ENCODE peak calls at places on chromosomes 7 and 10, in nine cellular contexts. O is heart right ventricle, C is PC-9, G is mammary epithelial cell, D is uterus, E is adrenal gland, I is Panc1, T is brain microvascular endothelial cell, V is IMR-90. W is an unnamed sample. For H3K36me3 and H3K27me3, the result is how much of the 10 kb centered on the place peaks cover.

GRCh38 chr7:131843862-131844261 is 287.4 kb upstream of the PODXL start:
- DNase-seq in O (no peak), T (peak), D (no peak), V (peak), I (no peak), E (peak), C (no peak), G (peak), W (peak)

GRCh38 chr7:148588891-148589215 is 1.7 kb upstream of the C7orf33 start:
- DNase-seq in G (no peak), E (no peak), C (no peak), O (no peak), I (no peak), V (no peak), D (no peak), T (no peak), W (no peak)

GRCh38 chr7:82740246-82740848 is 296.8 kb upstream of the CACNA2D1 start:
- DNase-seq in C (peak), V (peak), T (peak), D (no peak), I (peak), E (peak), G (peak), O (no peak), W (peak)

GRCh38 chr10:103111031-103111917 is 81.8 kb downstream of the NT5C2 start:
- DNase-seq in G (peak), E (no peak), D (no peak), C (no peak), O (no peak), V (peak), T (no peak), I (no peak), W (peak)

GRCh38 chr7:116683786-116684185 is 11.8 kb downstream of the MET start:
- DNase-seq in G (no peak), E (no peak), C (no peak), V (no peak), D (no peak), I (no peak), O (no peak), T (no peak), W (no peak)

GRCh38 chr7:116672596-116673503 is 854 bp downstream of the MET start:
- DNase-seq in O (no peak), T (no peak), E (peak), V (peak), G (peak), I (no peak), D (no peak), C (peak), W (peak)

GRCh38 chr7:55178863-55179773 is 160.3 kb downstream of the EGFR start:
- DNase-seq in I (no peak), T (no peak), O (no peak), C (no peak), D (no peak), V (no peak), G (no peak), E (no peak), W (peak)

GRCh38 chr10:5447611-5448071 is 35.3 kb downstream of the NET1 start:
- DNase-seq in G (peak), D (no peak), T (no peak), I (no peak), O (no peak), E (no peak), C (no peak), V (peak), W (no peak)

GRCh38 chr10:11810313-11810766 is 12.8 kb upstream of the PROSER2 start:
- DNase-seq in G (peak), C (peak), I (no peak), D (no peak), E (peak), O (no peak), V (peak), T (peak), W (peak)

GRCh38 chr10:2610946-2611345 is 456.4 kb upstream of the PFKP start:
- DNase-seq in I (no peak), C (no peak), O (no peak), V (no peak), G (no peak), T (no peak), D (no peak), E (peak), W (peak)

GRCh38 chr7:117872565-117873055 is 631 bp downstream of the CTTNBP2 start:
- DNase-seq in E (peak), C (no peak), V (no peak), T (peak), G (no peak), O (peak), I (no peak), D (peak), W (no peak)

DNA sequence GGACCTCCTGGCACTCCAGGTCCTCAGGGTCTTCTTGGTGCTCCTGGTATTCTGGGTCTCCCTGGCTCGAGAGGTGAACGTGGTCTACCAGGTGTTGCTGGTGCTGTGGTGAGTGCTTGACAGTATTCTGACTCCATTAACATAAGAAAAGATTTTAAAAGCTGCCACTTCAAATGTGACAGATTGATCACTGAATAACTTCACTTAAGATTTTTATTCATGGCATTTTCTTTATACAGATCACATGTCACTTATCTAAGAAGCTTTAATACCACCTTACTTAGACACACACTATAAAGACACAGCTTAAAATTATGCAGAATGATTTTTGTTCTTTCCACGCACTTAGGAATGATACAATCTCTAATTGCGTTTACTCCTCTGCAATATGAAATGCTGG is 29.6 kb downstream of the COL1A2 start:
- DNase-seq in O (no peak), D (no peak), C (no peak), I (no peak), G (no peak), V (no peak), T (no peak), E (no peak), W (no peak)
- H3K36me3 ChIP-seq in O (under half), D (under half), C (under half), I (under half), G (under half), V (half or more), T (half or more), E (under half), W (under half)

DNA sequence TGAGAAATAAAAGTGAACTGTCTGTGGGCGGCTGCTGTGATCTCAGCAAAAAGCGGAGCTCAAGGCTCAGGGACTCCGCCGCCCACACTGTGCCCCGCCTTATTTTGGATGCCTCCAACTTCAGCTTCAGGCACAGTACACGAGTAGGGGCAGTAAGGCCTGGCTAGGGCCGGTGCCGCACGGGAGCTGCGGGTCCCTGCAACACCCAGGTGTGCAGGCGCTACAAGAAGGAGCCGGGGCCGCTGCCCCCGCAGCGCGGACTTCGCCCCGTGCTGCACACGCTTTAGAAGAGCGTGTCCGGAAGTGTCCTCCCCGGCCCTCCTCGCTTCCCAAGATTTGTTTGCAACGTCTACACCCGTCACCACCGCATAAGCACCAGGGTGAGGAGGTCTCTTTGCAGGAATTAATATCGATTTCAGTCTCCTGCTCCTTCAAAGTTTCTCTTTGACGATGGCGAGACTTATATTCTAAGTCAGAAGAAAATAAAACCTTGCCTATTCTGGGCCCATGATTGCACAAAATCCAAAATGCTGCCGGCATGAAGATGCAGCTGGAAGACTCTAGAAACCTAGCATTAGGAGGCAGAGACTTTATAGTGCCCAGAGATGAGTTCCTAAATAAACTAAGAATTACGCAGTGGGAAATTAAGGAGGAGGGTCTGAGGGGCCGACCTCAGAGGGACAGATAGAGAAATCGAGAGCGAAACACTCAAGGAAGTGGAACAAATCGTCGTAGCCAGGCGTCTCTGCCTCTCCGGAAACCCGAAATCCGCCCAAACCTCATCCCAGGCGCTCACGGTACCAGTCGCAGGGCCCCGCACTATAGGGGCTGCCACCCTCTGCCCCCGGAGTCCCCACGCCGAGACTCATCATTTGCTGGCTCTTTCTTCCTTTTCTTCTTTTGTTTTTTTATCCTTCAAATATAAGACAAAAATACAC is 6.4 kb downstream of the VAX1 start:
- DNase-seq in T (no peak), G (no peak), I (no peak), V (no peak), C (no peak), O (no peak), D (no peak), E (no peak), W (no peak)
- H3K27me3 ChIP-seq in T (half or more), G (under half), I (under half), V (half or more), C (under half), O (half or more), D (under half), E (half or more), W (half or more)

GRCh38 chr7:31052841-31053601 is 913 bp downstream of the ADCYAP1R1 start:
- DNase-seq in D (no peak), I (no peak), G (no peak), C (no peak), V (no peak), T (no peak), O (no peak), E (no peak), W (no peak)

GRCh38 chr7:31053986-31054385 is 1.9 kb downstream of the ADCYAP1R1 start:
- DNase-seq in T (no peak), I (no peak), E (no peak), O (no peak), G (no peak), D (no peak), C (no peak), V (no peak), W (no peak)

GRCh38 chr7:31049001-31049765 is 2.9 kb upstream of the ADCYAP1R1 start:
- DNase-seq in O (no peak), G (no peak), T (no peak), C (no peak), E (peak), V (no peak), D (no peak), I (no peak), W (no peak)

GRCh38 chr7:31052504-31052840 is 364 bp downstream of the ADCYAP1R1 start:
- DNase-seq in V (no peak), C (no peak), D (no peak), G (no peak), E (no peak), I (no peak), O (no peak), T (no peak), W (no peak)

GRCh38 chr7:31051598-31052503 is at the start of gene ADCYAP1R1:
- DNase-seq in C (no peak), T (no peak), O (peak), D (peak), I (no peak), E (peak), V (no peak), G (no peak), W (peak)
- TF ChIP-seq CTCF in C (no peak), T (no peak), O (peak), D (no peak), I (no peak), E (no peak), V (no peak), G (no peak), W (no peak)

DNA sequence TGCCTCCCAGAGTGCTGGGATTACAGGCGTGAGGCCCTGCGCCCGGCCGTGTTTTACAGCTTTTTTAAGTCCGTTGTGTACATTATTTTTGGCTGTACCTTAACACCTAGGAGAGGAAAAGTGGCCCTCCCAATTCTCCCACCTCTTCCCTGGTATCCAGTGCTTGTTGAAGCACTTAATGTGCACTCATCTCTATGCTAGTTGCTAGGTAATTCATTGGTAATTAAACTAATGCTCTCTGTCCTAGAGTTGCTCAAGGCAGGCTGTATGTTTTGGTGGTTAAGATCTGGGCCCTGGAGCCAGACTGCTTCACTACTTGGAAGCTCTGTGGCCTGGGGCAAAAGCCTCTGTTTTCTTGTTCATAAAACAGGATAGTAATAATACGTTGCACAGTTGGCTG is 19.6 kb downstream of the AVPI1 start:
- DNase-seq in V (no peak), C (no peak), E (no peak), D (no peak), O (no peak), T (no peak), I (no peak), G (no peak), W (no peak)
- H3K36me3 ChIP-seq in V (under half), C (under half), E (under half), D (under half), O (under half), T (half or more), I (under half), G (under half), W (under half)

DNA sequence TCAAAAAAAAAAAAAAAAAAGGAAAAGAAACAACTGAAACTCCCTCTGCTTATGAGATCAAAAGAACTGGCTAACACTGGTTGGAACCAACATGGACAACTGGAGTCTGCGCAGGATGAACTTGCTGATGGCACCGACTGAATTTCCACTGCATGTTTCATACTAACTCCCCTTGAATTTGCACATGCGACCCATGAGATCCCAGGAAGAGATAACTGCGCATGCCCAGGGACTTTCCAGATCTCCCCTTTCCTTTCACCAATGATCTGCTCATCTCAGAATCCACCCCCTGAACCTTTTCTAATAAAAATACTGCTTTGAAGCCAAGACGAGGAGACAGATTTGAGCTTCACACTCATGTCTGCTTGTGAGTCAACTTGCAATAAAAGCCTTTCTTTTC is 20.7 kb downstream of the LBX1 start:
- DNase-seq in O (no peak), V (no peak), I (no peak), T (no peak), D (no peak), G (no peak), E (no peak), C (no peak), W (no peak)
- H3K27me3 ChIP-seq in O (half or more), V (half or more), I (under half), T (under half), D (under half), G (under half), E (under half), C (under half), W (half or more)

DNA sequence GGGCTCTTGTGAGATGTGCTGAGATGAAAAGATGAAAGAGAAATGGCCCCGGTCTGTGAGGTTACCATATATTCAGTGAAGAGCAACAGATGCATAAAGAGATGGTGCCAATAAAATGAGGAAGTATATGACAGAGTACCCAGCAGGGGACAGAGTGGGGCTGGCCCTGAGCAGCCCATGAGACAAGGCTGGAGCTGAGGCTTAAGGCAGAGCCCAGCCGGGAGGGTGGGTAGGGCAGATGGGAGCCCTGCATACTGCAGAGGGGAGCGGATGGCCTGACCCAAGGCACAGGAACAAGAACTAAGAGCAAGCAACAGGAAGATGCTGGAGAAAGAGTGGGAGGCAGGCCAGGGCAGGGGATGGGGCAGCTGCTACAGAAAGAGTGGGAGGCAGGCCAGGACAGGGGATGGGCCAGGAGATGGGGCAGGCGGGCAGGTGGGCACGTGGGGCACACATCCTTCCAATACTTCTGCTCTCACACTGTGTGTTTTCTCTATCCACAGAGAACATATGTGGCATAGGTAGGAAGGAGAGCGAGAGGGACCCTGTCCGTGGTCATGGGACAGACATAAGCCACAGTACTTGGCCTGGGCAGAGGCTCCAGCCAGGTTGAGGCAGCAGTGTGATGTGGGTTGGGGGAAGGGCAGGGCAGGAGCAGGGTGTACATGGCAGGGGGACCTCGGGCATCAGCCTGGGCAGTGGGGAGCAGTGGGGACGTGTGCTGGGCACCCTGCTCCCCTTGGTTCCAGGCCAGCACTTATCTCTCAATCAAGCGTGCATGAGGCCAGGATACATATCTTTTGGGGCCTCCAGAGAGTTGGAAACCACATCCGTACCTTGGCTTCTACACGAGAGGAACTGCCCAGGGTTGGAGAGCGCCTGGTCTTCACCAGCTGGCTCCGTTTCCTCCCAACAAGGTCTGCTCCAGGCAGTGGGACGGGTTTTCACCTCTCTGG is 91.6 kb upstream of the IKZF1 start:
- DNase-seq in V (no peak), D (no peak), O (no peak), I (no peak), T (no peak), C (no peak), E (peak), G (no peak), W (no peak)
- TF ChIP-seq CTCF in V (no peak), D (no peak), O (no peak), I (no peak), T (no peak), C (no peak), E (no peak), G (no peak), W (no peak)

GRCh38 chr7:96135241-96135640 is 186.7 kb downstream of the SLC25A13 start:
- DNase-seq in G (peak), D (no peak), V (no peak), C (peak), E (no peak), I (no peak), O (no peak), T (no peak), W (no peak)
- H3K36me3 ChIP-seq in G (under half), D (under half), V (under half), C (under half), E (under half), I (under half), O (under half), T (under half), W (under half)

DNA sequence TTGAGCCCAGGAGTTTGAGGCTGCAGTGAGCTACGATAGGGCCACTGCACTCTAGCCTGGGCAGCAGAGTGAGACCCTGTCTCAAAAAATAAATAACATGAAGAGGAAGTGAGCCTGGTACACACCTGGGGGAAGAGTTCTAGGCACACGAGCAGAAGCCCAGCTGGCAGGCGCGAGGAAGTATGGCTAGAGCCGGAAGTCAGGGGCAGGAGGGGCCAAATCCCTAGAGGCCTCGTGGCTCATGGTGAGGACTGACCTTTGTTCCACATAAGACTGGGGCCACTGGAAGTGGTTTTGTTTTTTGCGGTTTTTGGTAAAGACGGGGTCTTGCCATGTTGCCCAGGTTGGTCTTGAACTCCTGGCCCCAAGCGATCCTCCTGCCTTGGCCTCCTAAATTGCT is 117.6 kb downstream of the HIP1 start:
- DNase-seq in G (no peak), D (no peak), T (no peak), V (no peak), I (no peak), E (no peak), O (no peak), C (no peak), W (no peak)
- H3K27me3 ChIP-seq in G (under half), D (under half), T (under half), V (under half), I (under half), E (under half), O (under half), C (under half), W (under half)